ENCODE peak calls at places on chromosomes 5 and 9, in eight cellular contexts. Z, U, J, G, K, V, M and O are unnamed samples.
A peak's percentile ranks its signal among the peaks of the same experiment; 100 is the strongest.

GRCh38 chr5:122313001-122313402 is 965 bp downstream of the SNCAIP start:
- DNase-seq in Z (no peak), U (peak; percentile 18), J (no peak), G (peak; percentile 34), K (peak; percentile 50), V (no peak), M (no peak), O (no peak)

GRCh38 chr9:114662081-114662989 is 4.7 kb upstream of the TEX53 start:
- DNase-seq in Z (peak; percentile 22), U (peak; percentile 68), J (peak; percentile 41), G (peak; percentile 26), K (peak; percentile 66), V (peak; percentile 21), M (peak; percentile 58), O (no peak)

GRCh38 chr5:81825237-81825636 is 74.3 kb upstream of the SSBP2 start:
- DNase-seq in Z (no peak), U (peak; percentile 16), J (peak; percentile 51), G (peak; percentile 49), K (peak; percentile 67), V (no peak), M (peak; percentile 66), O (peak; percentile 75)

GRCh38 chr9:137392232-137393007 is 30.5 kb downstream of the EXD3 start:
- DNase-seq in Z (no peak), U (no peak), J (no peak), G (no peak), K (no peak), V (no peak), M (no peak), O (no peak)

GRCh38 chr5:75337366-75338021 is 474 bp downstream of the HMGCR start:
- DNase-seq in Z (no peak), U (peak; percentile 56), J (no peak), G (peak; percentile 28), K (peak; percentile 78), V (no peak), M (peak; percentile 18), O (peak; percentile 68)

GRCh38 chr9:96071245-96072124 is 196.0 kb downstream of the ERCC6L2 start:
- DNase-seq in Z (peak; percentile 16), U (peak; percentile 74), J (peak; percentile 42), G (no peak), K (no peak), V (no peak), M (no peak), O (no peak)

GRCh38 chr5:37717613-37718431 is 122.0 kb downstream of the GDNF start:
- DNase-seq in Z (peak; percentile 95), U (peak; percentile 91), J (peak; percentile 74), G (no peak), K (peak; percentile 57), V (no peak), M (peak; percentile 94), O (peak; percentile 83)

GRCh38 chr9:132182609-132183073 is 20.8 kb downstream of the NTNG2 start:
- DNase-seq in Z (no peak), U (no peak), J (no peak), G (no peak), K (no peak), V (no peak), M (no peak), O (no peak)

GRCh38 chr5:39843767-39844166 is 419.0 kb upstream of the DAB2 start:
- DNase-seq in Z (no peak), U (no peak), J (no peak), G (no peak), K (no peak), V (no peak), M (no peak), O (no peak)

GRCh38 chr5:68433921-68434879 is 218.6 kb downstream of the PIK3R1 start:
- DNase-seq in Z (peak; percentile 70), U (peak; percentile 95), J (peak; percentile 84), G (peak; percentile 73), K (peak; percentile 65), V (peak; percentile 97), M (peak; percentile 96), O (peak; percentile 99)

GRCh38 chr9:38067892-38068615 is 973 bp downstream of the SHB start:
- DNase-seq in Z (no peak), U (peak; percentile 42), J (no peak), G (no peak), K (peak; percentile 76), V (no peak), M (no peak), O (no peak)

GRCh38 chr5:102858808-102859207 is 103.7 kb downstream of the PAM start:
- DNase-seq in Z (no peak), U (no peak), J (no peak), G (no peak), K (no peak), V (no peak), M (no peak), O (no peak)

GRCh38 chr5:40410939-40411635 is 268.6 kb upstream of the PTGER4 start:
- DNase-seq in Z (no peak), U (no peak), J (peak; percentile 21), G (no peak), K (no peak), V (no peak), M (peak; percentile 19), O (peak; percentile 87)

DNA sequence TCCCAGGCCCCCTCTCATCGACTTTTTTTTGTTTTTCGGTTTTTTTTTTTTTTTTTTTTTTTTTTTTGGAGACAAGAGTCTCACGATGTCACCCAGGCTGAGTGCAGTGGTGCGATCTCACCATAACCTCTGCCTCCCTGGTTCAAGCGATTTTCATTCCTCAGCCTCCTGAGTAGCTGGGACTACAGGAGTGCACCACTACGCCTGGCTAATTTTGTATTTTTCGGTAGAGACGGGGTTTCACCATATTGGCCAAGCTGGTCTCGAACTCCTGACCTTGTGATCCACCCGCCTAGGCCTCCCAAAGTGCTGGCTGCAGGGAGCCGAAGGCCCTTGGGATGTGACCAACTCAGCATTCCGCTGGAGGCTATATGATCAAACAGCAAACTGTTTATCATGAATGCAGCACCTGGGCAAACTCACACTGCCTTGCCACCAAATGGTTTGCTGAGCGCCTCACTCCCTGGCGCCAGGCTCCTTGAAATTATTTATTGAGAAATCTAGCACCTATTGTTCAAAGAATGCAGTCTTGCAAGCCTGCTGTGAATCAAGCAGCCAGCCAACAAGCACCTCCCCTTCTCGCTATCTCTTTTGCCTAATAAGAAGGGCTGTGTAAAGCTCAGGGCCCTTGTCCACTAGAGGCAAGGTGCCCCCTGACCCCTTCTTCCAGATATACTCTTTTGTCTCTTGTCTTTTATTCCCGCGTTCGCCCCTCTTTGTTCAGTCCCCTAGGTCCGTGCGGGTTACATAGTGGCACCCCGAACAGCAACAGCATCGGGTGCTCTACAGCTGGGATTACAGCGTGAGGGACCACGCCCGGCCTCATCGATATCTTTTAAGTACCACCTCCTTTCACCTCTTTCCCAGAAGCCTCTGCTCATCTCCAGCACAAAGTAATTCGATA is 1.2 kb downstream of the RIGI start:
- DNase-seq in Z (peak; percentile 18), U (no peak), J (peak; percentile 83), G (peak; percentile 16), K (peak; percentile 65), V (no peak), M (peak; percentile 41), O (no peak)
- H3K4me3 ChIP-seq in Z (peak overlapping the region; percentile 86), U (no peak overlapping the region), J (peak overlapping the region; percentile 13), G (peak overlapping the region; percentile 54), K (peak overlapping the region; percentile 75), V (no peak overlapping the region), M (peak overlapping the region; percentile 69), O (peak overlapping the region; percentile 59)

GRCh38 chr5:66850354-66851075 is 254.3 kb downstream of the MAST4 start:
- DNase-seq in Z (no peak), U (no peak), J (peak; percentile 6), G (no peak), K (no peak), V (no peak), M (no peak), O (no peak)

GRCh38 chr5:66848749-66849641 is 252.8 kb downstream of the MAST4 start:
- DNase-seq in Z (no peak), U (no peak), J (no peak), G (no peak), K (no peak), V (no peak), M (no peak), O (no peak)

GRCh38 chr5:66854429-66854828 is 258.2 kb downstream of the MAST4 start:
- DNase-seq in Z (no peak), U (no peak), J (no peak), G (no peak), K (no peak), V (no peak), M (no peak), O (no peak)

GRCh38 chr5:66849803-66850202 is 253.6 kb downstream of the MAST4 start:
- DNase-seq in Z (no peak), U (no peak), J (no peak), G (no peak), K (no peak), V (no peak), M (no peak), O (no peak)

GRCh38 chr5:66851306-66851705 is 255.1 kb downstream of the MAST4 start:
- DNase-seq in Z (no peak), U (no peak), J (no peak), G (no peak), K (no peak), V (no peak), M (no peak), O (no peak)
- H3K27ac ChIP-seq in Z (no peak overlapping the region), U (peak overlapping the region; percentile 67), J (no peak overlapping the region), G (no peak overlapping the region), K (no peak overlapping the region), V (no peak overlapping the region), M (no peak overlapping the region), O (peak overlapping the region; percentile 99)

GRCh38 chr9:5773324-5773999 is 59.5 kb downstream of the ERMP1 start:
- DNase-seq in Z (no peak), U (no peak), J (no peak), G (no peak), K (no peak), V (no peak), M (no peak), O (no peak)
- TF ChIP-seq CTCF in Z (peak; percentile 50), U (no peak), J (no peak), G (no peak), K (no peak), V (peak; percentile 15), M (no peak), O (peak; percentile 18)

GRCh38 chr9:14307989-14308750 is 5.8 kb downstream of the NFIB start:
- DNase-seq in Z (no peak), U (no peak), J (peak; percentile 78), G (no peak), K (no peak), V (no peak), M (no peak), O (no peak)

GRCh38 chr9:14310247-14310646 is 3.7 kb downstream of the NFIB start:
- DNase-seq in Z (no peak), U (no peak), J (no peak), G (no peak), K (no peak), V (no peak), M (no peak), O (no peak)

GRCh38 chr9:14308751-14309140 is 5.2 kb downstream of the NFIB start:
- DNase-seq in Z (no peak), U (no peak), J (no peak), G (no peak), K (no peak), V (no peak), M (no peak), O (no peak)

GRCh38 chr9:14306672-14307646 is 7.0 kb downstream of the NFIB start:
- DNase-seq in Z (no peak), U (no peak), J (peak; percentile 28), G (no peak), K (peak; percentile 53), V (no peak), M (no peak), O (no peak)

DNA sequence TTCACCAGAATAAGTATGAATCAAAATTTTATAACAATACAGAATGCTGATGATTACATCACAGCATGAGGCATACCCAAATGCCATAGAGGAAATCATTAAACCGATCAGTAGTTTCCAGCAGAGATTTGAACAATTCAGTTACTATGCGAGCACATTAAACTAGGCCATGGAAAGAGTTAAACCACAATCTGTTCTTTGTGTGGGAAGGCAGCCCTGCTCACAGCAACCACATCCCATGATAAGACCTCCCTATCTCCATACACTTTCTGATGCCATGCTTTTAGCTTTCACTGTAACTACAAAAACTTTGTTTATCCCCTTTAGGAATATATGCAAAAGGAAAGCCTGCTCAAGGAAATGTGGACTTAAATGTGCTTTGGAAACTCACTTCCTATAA is 4.5 kb downstream of the NFIB start:
- DNase-seq in Z (no peak), U (no peak), J (peak; percentile 21), G (no peak), K (no peak), V (no peak), M (no peak), O (no peak)
- H3K4me3 ChIP-seq in Z (no peak overlapping the region), U (no peak overlapping the region), J (no peak overlapping the region), G (no peak overlapping the region), K (peak overlapping the region; percentile 74), V (no peak overlapping the region), M (peak overlapping the region; percentile 50), O (peak overlapping the region; percentile 1)